ENCODE peak calls at places on chromosomes 7 and 10, in seven cellular contexts. O is HCT116, E is spleen, W is transverse colon, S is GM12878, X is K562, Z is SK-N-SH. J is an unnamed sample.
A peak's percentile ranks its signal among the peaks of the same experiment; 100 is the strongest.

GRCh38 chr10:88833722-88834121 is 17.9 kb downstream of the ANKRD22 start:
- DNase-seq in E (no peak), W (no peak), S (no peak), X (no peak), Z (no peak), O (no peak), J (no peak)

GRCh38 chr10:11678074-11678793 is 63.9 kb upstream of the ECHDC3 start:
- DNase-seq in E (peak; percentile 82), O (no peak), S (peak; percentile 98), Z (no peak), X (no peak), W (peak; percentile 74), J (no peak)

GRCh38 chr10:83677795-83678194 is 461.5 kb upstream of the GHITM start:
- DNase-seq in O (no peak), E (no peak), W (no peak), S (no peak), Z (no peak), X (no peak), J (no peak)

GRCh38 chr10:78458983-78459638 is 425.4 kb downstream of the RPS24 start:
- DNase-seq in W (no peak), E (no peak), Z (no peak), X (peak; percentile 51), O (no peak), S (no peak), J (no peak)

GRCh38 chr10:130493446-130494198 is 357.4 kb downstream of the GLRX3 start:
- DNase-seq in O (no peak), Z (peak; percentile 48), E (peak; percentile 47), X (no peak), W (no peak), S (no peak), J (no peak)

GRCh38 chr10:74150151-74151056 is at the start of gene AP3M1:
- DNase-seq in O (no peak), X (peak; percentile 85), Z (peak; percentile 83), E (peak; percentile 96), S (peak; percentile 97), W (peak; percentile 84), J (peak; percentile 94)

GRCh38 chr7:5766321-5766761 is 15.1 kb downstream of the RNF216 start:
- DNase-seq in W (no peak), Z (no peak), X (no peak), S (no peak), E (no peak), O (no peak), J (no peak)

GRCh38 chr10:14880201-14880600 is 1.5 kb downstream of the SUV39H2 start:
- DNase-seq in S (no peak), E (no peak), O (no peak), Z (no peak), X (no peak), W (no peak), J (no peak)

GRCh38 chr10:33136781-33137180 is 178.8 kb upstream of the ITGB1 start:
- DNase-seq in Z (no peak), X (no peak), O (peak; percentile 68), S (no peak), E (no peak), W (no peak), J (no peak)

GRCh38 chr10:99784025-99784730 is 1.7 kb downstream of the ABCC2 start:
- DNase-seq in E (no peak), X (no peak), W (no peak), Z (no peak), S (no peak), O (no peak), J (no peak)

GRCh38 chr10:132669208-132669861 is 116.6 kb downstream of the NKX6-2 start:
- DNase-seq in O (no peak), W (no peak), Z (no peak), X (no peak), S (no peak), E (peak; percentile 66), J (no peak)

GRCh38 chr7:104862719-104863118 is 151.3 kb upstream of the KMT2E start:
- DNase-seq in S (no peak), Z (peak; percentile 63), O (peak; percentile 38), W (no peak), E (no peak), X (peak; percentile 31), J (no peak)

GRCh38 chr7:229184-229964 is 37.0 kb downstream of the FAM20C start:
- DNase-seq in E (no peak), S (no peak), Z (no peak), O (no peak), X (no peak), W (peak; percentile 67), J (peak; percentile 97)

GRCh38 chr10:73997479-73997805 is 474 bp upstream of the VCL start:
- DNase-seq in E (no peak), O (no peak), W (peak; percentile 87), Z (no peak), X (no peak), S (no peak), J (peak; percentile 95)

GRCh38 chr7:91892099-91892788 is 11.7 kb upstream of the MTERF1 start:
- DNase-seq in Z (no peak), W (no peak), S (no peak), X (no peak), O (no peak), E (no peak), J (no peak)

GRCh38 chr7:82172896-82173295 is 270.7 kb downstream of the CACNA2D1 start:
- DNase-seq in X (no peak), S (no peak), E (no peak), O (no peak), W (no peak), Z (no peak), J (no peak)

GRCh38 chr7:121515651-121516401 is 119.7 kb upstream of the FAM3C start:
- DNase-seq in S (no peak), W (no peak), X (no peak), O (no peak), E (no peak), Z (no peak), J (no peak)

GRCh38 chr10:91034494-91035157 is 113.7 kb upstream of the ANKRD1 start:
- DNase-seq in Z (no peak), O (no peak), E (no peak), S (no peak), W (peak; percentile 37), X (no peak), J (no peak)

GRCh38 chr7:128832880-128833147 is 2.6 kb downstream of the FLNC start:
- DNase-seq in X (no peak), O (no peak), E (no peak), S (no peak), Z (no peak), W (no peak), J (no peak)

GRCh38 chr7:128833148-128833938 is 3.1 kb downstream of the FLNC start:
- DNase-seq in W (peak; percentile 48), E (peak; percentile 66), Z (peak; percentile 60), X (peak; percentile 95), S (no peak), O (no peak), J (no peak)

GRCh38 chr7:128831994-128832879 is 2.0 kb downstream of the FLNC start:
- DNase-seq in O (no peak), S (no peak), X (peak; percentile 88), E (peak; percentile 63), Z (peak; percentile 75), W (no peak), J (no peak)

GRCh38 chr7:128835231-128835751 is 5.1 kb downstream of the FLNC start:
- DNase-seq in E (no peak), X (no peak), Z (peak; percentile 39), S (no peak), O (no peak), W (no peak), J (no peak)

GRCh38 chr7:128833939-128834310 is 3.7 kb downstream of the FLNC start:
- DNase-seq in O (no peak), X (no peak), S (no peak), W (no peak), Z (no peak), E (no peak), J (no peak)
- H3K27ac ChIP-seq in O (no peak overlapping the region), X (no peak overlapping the region), S (no peak overlapping the region), W (peak overlapping the region; percentile 84), Z (peak overlapping the region; percentile 85), E (no peak overlapping the region), J (peak overlapping the region; percentile 97)

GRCh38 chr10:16996530-16996964 is 133.1 kb downstream of the CUBN start:
- DNase-seq in O (no peak), X (peak; percentile 19), W (no peak), S (no peak), Z (no peak), E (no peak), J (no peak)

GRCh38 chr10:16999665-17000451 is 129.8 kb downstream of the CUBN start:
- DNase-seq in S (no peak), W (no peak), X (no peak), Z (no peak), E (no peak), O (no peak), J (peak; percentile 91)

GRCh38 chr10:16992611-16993119 is 136.9 kb downstream of the CUBN start:
- DNase-seq in E (no peak), Z (no peak), O (no peak), X (no peak), W (no peak), S (no peak), J (no peak)

GRCh38 chr10:16993186-16993585 is 136.4 kb downstream of the CUBN start:
- DNase-seq in X (no peak), E (no peak), S (no peak), Z (no peak), W (no peak), O (no peak), J (no peak)

DNA sequence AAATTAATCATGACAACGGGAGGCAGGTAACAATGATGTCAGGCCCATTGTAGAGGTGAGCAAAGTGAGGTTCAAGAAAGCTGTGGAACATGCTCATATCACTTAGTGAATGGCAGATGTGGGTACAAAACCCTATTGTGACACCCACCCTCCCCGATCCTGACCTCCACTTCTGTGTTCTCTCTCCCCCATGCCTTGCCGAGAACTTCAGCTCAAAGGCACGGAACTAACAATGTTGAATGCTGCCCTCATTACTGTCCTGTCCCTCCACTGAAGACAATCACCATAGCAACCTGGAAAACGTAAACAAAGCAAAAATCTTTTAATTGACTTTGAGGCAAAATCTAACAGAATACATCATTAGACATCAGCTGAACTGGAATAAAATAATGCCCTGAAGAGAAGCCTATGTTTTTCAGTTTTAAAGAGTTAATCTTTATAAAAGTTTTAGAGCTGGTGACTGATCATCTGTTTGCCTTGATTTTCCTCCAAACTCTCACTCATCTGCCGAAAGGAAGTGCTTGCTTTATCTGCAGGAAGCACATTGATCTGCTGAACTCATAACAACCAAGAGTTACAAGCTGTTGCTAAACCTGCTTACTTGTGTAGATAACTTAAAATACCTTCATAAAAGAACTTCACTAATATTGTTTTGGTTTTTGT is 133.6 kb downstream of the CUBN start:
- DNase-seq in S (no peak), W (no peak), X (peak; percentile 60), Z (no peak), E (no peak), O (no peak), J (no peak)
- TF ChIP-seq POLR2AphosphoS5 in S (no peak), W (peak; percentile 43), X (peak; percentile 92), Z (no peak), E (no peak), O (no peak), J (peak; percentile 66)

GRCh38 chr10:17007836-17008235 is 121.8 kb downstream of the CUBN start:
- DNase-seq in W (no peak), S (no peak), X (no peak), O (no peak), E (no peak), Z (no peak), J (peak; percentile 66)
- H3K9me3 ChIP-seq in W (no peaks in the 10 kb centered on the region), S (no peaks in the 10 kb centered on the region), X (no peaks in the 10 kb centered on the region), O (no peaks in the 10 kb centered on the region), E (no peaks in the 10 kb centered on the region), Z (no peaks in the 10 kb centered on the region), J (no peaks in the 10 kb centered on the region)

GRCh38 chr10:127376071-127376470 is 173.0 kb upstream of the NPS start:
- DNase-seq in O (no peak), W (no peak), E (no peak), Z (no peak), S (no peak), X (no peak), J (no peak)
- H3K27ac ChIP-seq in O (no peak overlapping the region), W (no peak overlapping the region), E (no peak overlapping the region), Z (no peak overlapping the region), S (no peak overlapping the region), X (no peak overlapping the region), J (no peak overlapping the region)